ENCODE peak calls at places on chromosomes 16 and 17, in seven cellular contexts. N is EH; P is effector CD4-positive, alpha-beta T cell; K is H9; T is dermis microvascular lymphatic vessel endothelial cell; X is iPS-NIHi11; Z is A549. R is an unnamed sample.

GRCh38 chr17:74149597-74150427 is 53.7 kb upstream of the RPL38 start:
- DNase-seq in N (no peak), P (no peak), K (peak), T (no peak), X (peak), Z (no peak), R (no peak)

GRCh38 chr16:84507011-84507982 is 2.8 kb upstream of the MEAK7 start:
- DNase-seq in N (no peak), P (no peak), K (no peak), T (no peak), X (no peak), Z (no peak), R (no peak)

GRCh38 chr16:11481987-11482386 is 104.7 kb downstream of the LITAF start:
- DNase-seq in N (peak), P (no peak), K (no peak), T (peak), X (no peak), Z (no peak), R (no peak)

GRCh38 chr16:2003827-2004641 is 5.6 kb downstream of the ZNF598 start:
- DNase-seq in N (peak), P (peak), K (peak), T (peak), X (peak), Z (peak), R (peak)

GRCh38 chr16:15777533-15778203 is 79.2 kb downstream of the MYH11 start:
- DNase-seq in N (peak), P (no peak), K (peak), T (peak), X (peak), Z (peak), R (peak)

GRCh38 chr17:29151567-29151966 is 28.6 kb downstream of the MYO18A start:
- DNase-seq in N (peak), P (no peak), K (peak), T (no peak), X (no peak), Z (peak), R (no peak)

GRCh38 chr17:4733073-4733531 is 1.9 kb downstream of the MED11 start:
- DNase-seq in N (no peak), P (no peak), K (no peak), T (no peak), X (no peak), Z (no peak), R (peak)

GRCh38 chr17:57401556-57402488 is 145.5 kb downstream of the MSI2 start:
- DNase-seq in N (no peak), P (no peak), K (peak), T (no peak), X (peak), Z (peak), R (peak)

GRCh38 chr16:65054457-65054856 is 67.4 kb downstream of the CDH11 start:
- DNase-seq in N (peak), P (no peak), K (no peak), T (no peak), X (no peak), Z (no peak), R (no peak)

GRCh38 chr17:1229891-1230571 is 40.2 kb upstream of the BHLHA9 start:
- DNase-seq in N (no peak), P (no peak), K (no peak), T (no peak), X (no peak), Z (no peak), R (no peak)

GRCh38 chr16:50366126-50366525 is 2.7 kb downstream of the BRD7 start:
- DNase-seq in N (no peak), P (no peak), K (no peak), T (no peak), X (no peak), Z (no peak), R (no peak)

R was measured in GM23338.